ENCODE peak calls at places on chromosome 14, in six cellular contexts. Y, S, D, F, W and Z are unnamed samples.

GRCh38 chr14:94581127-94581999 is at the start of gene SERPINA5:
- DNase-seq in Y (peak; percentile 84), F (no peak), S (peak; percentile 59), D (peak; percentile 24), W (peak; percentile 85), Z (no peak)

GRCh38 chr14:90624732-90625444 is 191.3 kb downstream of the TTC7B start:
- DNase-seq in W (no peak), F (peak; percentile 29), Y (peak; percentile 68), D (peak; percentile 45), S (peak; percentile 22), Z (no peak)

GRCh38 chr14:105305769-105306168 is 5.0 kb upstream of the BRF1 start:
- DNase-seq in W (no peak), Y (no peak), F (no peak), D (no peak), S (no peak), Z (no peak)

GRCh38 chr14:23539209-23539866 is 12.2 kb downstream of the ZFHX2 start:
- DNase-seq in W (no peak), Y (peak; percentile 90), D (peak; percentile 70), S (peak; percentile 47), F (peak; percentile 31), Z (no peak)

GRCh38 chr14:22338381-22338780 is 250.6 kb downstream of the DAD1 start:
- DNase-seq in D (no peak), Y (no peak), S (no peak), W (no peak), F (no peak), Z (no peak)

GRCh38 chr14:100708349-100709217 is 18.1 kb upstream of the DLK1 start:
- DNase-seq in S (peak; percentile 66), F (peak; percentile 52), D (no peak), W (peak; percentile 91), Y (peak; percentile 96), Z (peak; percentile 74)

GRCh38 chr14:28763914-28764848 is 2.4 kb upstream of the FOXG1 start:
- DNase-seq in Y (peak; percentile 69), S (no peak), D (no peak), W (no peak), F (no peak), Z (no peak)

GRCh38 chr14:99703381-99703780 is 19.3 kb downstream of the CYP46A1 start:
- DNase-seq in D (no peak), W (no peak), F (no peak), S (no peak), Y (no peak), Z (no peak)

GRCh38 chr14:50795127-50795526 is 35.8 kb downstream of the NIN start:
- DNase-seq in W (no peak), D (no peak), F (no peak), S (no peak), Y (no peak), Z (no peak)

GRCh38 chr14:28515571-28515970 is 251.0 kb upstream of the FOXG1 start:
- DNase-seq in D (no peak), S (peak; percentile 67), W (no peak), F (peak; percentile 36), Y (no peak), Z (no peak)

GRCh38 chr14:83071888-83072501 is 1538.3 kb upstream of the SEL1L start:
- DNase-seq in Y (no peak), S (no peak), D (no peak), F (no peak), W (no peak), Z (no peak)
- TF ChIP-seq CTCF in Y (peak; percentile 83), S (peak; percentile 5), D (peak; percentile 66), F (peak; percentile 54), W (no peak), Z (no peak)

GRCh38 chr14:81710232-81710845 is 176.7 kb upstream of the SEL1L start:
- DNase-seq in Y (peak; percentile 65), W (peak; percentile 27), F (peak; percentile 9), S (peak; percentile 29), D (no peak), Z (no peak)
- TF ChIP-seq CTCF in Y (peak; percentile 89), W (peak; percentile 48), F (peak; percentile 67), S (peak; percentile 35), D (peak; percentile 46), Z (no peak)

GRCh38 chr14:71212683-71213107 is 305.4 kb downstream of the PCNX1 start:
- DNase-seq in D (no peak), S (peak; percentile 14), Y (no peak), F (no peak), W (no peak), Z (no peak)

GRCh38 chr14:71208702-71209357 is 301.6 kb downstream of the PCNX1 start:
- DNase-seq in F (no peak), D (no peak), W (no peak), Y (no peak), S (no peak), Z (no peak)

GRCh38 chr14:71214241-71214640 is 307.0 kb downstream of the PCNX1 start:
- DNase-seq in F (no peak), Y (no peak), S (no peak), D (no peak), W (no peak), Z (no peak)

GRCh38 chr14:71209888-71210287 is 302.6 kb downstream of the PCNX1 start:
- DNase-seq in S (no peak), Y (no peak), W (no peak), D (no peak), F (no peak), Z (no peak)

DNA sequence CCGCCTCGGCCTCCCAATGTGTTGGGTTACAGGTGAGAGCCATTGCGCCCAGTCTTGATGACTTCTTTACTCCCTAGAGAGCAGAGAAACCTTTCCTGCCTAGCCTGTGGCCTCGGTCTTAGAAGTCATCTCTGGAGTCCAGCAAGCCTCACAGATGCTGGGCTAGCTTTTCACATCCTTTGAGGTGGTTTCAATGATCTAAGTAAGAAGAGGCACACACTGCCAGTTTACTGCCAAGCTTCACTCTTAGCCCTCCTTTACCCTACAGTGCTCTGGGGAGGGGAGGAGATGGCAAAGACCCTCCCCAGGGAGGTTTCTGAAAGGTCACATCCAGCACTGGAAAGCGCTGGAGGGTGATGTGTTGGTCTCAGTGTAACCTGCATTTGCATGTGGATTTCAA is 304.8 kb downstream of the PCNX1 start:
- DNase-seq in S (no peak), W (no peak), D (no peak), F (no peak), Y (no peak), Z (no peak)
- TF ChIP-seq CTCF in S (no peak), W (no peak), D (no peak), F (no peak), Y (no peak), Z (no peak)

DNA sequence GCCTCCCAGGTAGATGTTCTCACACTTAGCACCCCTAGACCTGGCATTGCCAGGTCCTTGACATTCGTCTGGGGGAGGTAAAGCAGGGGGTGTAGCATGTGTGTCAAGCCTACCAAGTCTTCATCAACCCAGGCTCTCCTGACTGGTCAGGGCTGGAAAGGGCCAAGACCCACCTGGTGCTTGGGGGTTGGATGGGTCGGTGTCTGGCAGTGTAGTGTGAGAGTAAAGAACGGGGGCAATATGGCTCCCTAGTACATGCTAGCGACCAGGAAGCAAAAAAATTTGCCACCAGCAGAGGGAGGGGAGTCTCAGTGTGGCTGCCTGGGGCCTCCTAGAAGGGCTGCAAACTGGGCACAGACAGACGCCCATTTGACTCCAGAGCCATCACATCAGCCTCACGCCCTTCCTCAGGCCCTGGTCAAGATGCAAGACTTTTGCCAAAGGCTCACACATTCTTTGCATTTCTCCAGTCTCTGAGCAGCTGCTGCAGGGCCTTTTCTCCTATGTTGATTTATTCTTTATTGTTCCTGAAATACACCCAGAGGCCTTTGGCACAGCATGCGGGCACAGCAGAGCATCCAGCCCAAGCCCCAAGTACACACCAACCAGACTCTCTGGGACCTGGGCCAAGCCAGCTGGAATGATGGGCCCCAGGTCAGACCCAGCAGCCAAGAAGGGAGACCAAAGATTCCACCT is 38.3 kb upstream of the PNMA1 start:
- DNase-seq in D (no peak), S (peak; percentile 87), W (peak; percentile 58), Y (no peak), F (no peak), Z (peak; percentile 78)
- TF ChIP-seq CTCF in D (no peak), S (peak; percentile 20), W (no peak), Y (peak; percentile 65), F (no peak), Z (no peak)

DNA sequence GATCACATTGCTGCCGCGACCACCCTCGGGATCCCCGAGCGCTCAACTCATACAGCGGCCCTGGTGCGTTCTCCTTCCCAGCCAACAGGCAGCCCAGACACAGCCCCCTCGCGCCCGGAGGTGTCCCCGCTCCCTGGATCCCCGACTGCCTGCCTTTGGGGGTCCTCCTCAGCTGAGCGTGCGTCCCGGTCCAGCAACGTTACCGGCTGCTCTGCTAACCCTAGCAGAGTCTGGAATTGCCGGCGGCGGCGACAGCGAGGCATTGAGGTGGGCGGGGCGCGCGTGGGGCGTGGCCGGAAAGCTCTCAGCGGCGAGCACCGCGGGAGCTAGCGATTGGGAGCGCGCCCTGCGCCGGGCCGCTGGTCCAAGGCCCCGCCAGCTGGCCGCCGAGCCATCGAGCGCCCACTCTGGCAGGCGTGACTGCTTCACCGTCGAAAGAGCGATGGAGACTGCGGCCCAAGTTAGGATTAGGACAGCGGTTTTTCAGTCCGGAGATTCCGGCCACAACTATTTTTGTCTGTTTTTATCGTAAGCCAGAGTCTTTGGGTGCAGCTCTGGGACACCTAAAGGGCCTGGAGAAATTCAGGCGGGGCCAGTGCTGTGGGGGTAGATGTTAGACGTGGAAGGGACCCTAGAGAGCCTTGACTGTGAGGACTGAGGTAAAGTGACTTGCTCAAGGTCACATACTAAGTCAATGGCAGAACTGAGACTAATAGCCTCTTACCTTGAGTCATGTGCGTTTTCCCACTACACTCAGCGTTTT is at the start of gene HEATR5A:
- DNase-seq in F (peak; percentile 87), S (peak; percentile 98), W (peak; percentile 96), D (peak; percentile 99), Y (peak; percentile 98), Z (peak; percentile 97)
- TF ChIP-seq CTCF in F (peak; percentile 35), S (no peak), W (no peak), D (no peak), Y (peak; percentile 48), Z (peak; percentile 26)

DNA sequence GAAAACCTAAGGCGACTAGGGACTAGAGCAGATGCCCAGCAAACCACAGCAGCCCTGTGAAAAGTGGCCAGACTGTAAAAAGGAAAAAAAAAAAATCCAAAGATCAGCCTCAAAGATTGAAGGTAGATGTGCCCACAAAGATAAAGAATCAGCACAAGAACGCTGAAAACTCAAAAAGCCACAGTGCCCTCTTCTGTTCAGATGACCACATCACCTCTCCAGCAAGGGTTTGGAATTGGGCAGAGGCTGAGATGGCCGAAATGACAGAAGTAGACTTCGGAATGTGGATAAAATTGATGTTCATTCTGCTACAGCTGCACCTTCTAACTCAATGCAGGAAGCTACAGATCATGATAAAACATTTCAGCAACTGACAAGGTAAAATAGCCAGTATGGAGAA is 154.4 kb downstream of the GPHN start:
- DNase-seq in Y (peak; percentile 76), W (no peak), S (peak; percentile 34), D (no peak), F (no peak), Z (no peak)
- TF ChIP-seq CTCF in Y (peak; percentile 80), W (no peak), S (peak; percentile 64), D (peak; percentile 34), F (no peak), Z (no peak)